ENCODE peak calls at places on chromosomes 6 and 20, in five cellular contexts. One of them, this sample, is unnamed.

GRCh38 chr6:130178692-130179091 is 44.1 kb downstream of the SAMD3 start:
- DNase-seq in GM06990: no peak
- DNase-seq in EH: peak; percentile 88
- DNase-seq in CD8-positive, alpha-beta memory T cell: no peak
- DNase-seq in Ammon's horn: no peak
- DNase-seq in this sample: no peak

GRCh38 chr6:161095916-161096315 is 104.3 kb downstream of the MAP3K4 start:
- DNase-seq in CD8-positive, alpha-beta memory T cell: no peak
- DNase-seq in Ammon's horn: no peak
- DNase-seq in EH: no peak
- DNase-seq in GM06990: no peak
- DNase-seq in this sample: no peak

GRCh38 chr20:35663813-35664543 is 722 bp downstream of the CPNE1 start:
- DNase-seq in EH: peak; percentile 33
- DNase-seq in Ammon's horn: peak; percentile 56
- DNase-seq in GM06990: peak; percentile 63
- DNase-seq in CD8-positive, alpha-beta memory T cell: peak; percentile 84
- DNase-seq in this sample: peak; percentile 57

GRCh38 chr6:155270566-155271091 is 6.8 kb downstream of the CLDN20 start:
- DNase-seq in CD8-positive, alpha-beta memory T cell: no peak
- DNase-seq in GM06990: no peak
- DNase-seq in EH: no peak
- DNase-seq in Ammon's horn: peak; percentile 45
- DNase-seq in this sample: no peak

GRCh38 chr6:112038268-112038667 is 15.6 kb upstream of the CCN6 start:
- DNase-seq in GM06990: no peak
- DNase-seq in CD8-positive, alpha-beta memory T cell: no peak
- DNase-seq in EH: peak; percentile 15
- DNase-seq in Ammon's horn: no peak
- DNase-seq in this sample: no peak

GRCh38 chr6:108661430-108661829 is 100.7 kb downstream of the FOXO3 start:
- DNase-seq in CD8-positive, alpha-beta memory T cell: no peak
- DNase-seq in GM06990: no peak
- DNase-seq in Ammon's horn: no peak
- DNase-seq in EH: peak; percentile 57
- DNase-seq in this sample: no peak

GRCh38 chr6:148760568-148761531 is 14.0 kb downstream of the UST start:
- DNase-seq in EH: peak; percentile 95
- DNase-seq in CD8-positive, alpha-beta memory T cell: peak; percentile 77
- DNase-seq in GM06990: peak; percentile 88
- DNase-seq in Ammon's horn: peak; percentile 81
- DNase-seq in this sample: peak; percentile 61

GRCh38 chr6:79672631-79673065 is 41.5 kb downstream of the SH3BGRL2 start:
- DNase-seq in GM06990: no peak
- DNase-seq in CD8-positive, alpha-beta memory T cell: no peak
- DNase-seq in EH: peak; percentile 24
- DNase-seq in Ammon's horn: no peak
- DNase-seq in this sample: no peak

GRCh38 chr20:47546184-47547033 is 44.7 kb downstream of the NCOA3 start:
- DNase-seq in Ammon's horn: no peak
- DNase-seq in CD8-positive, alpha-beta memory T cell: no peak
- DNase-seq in GM06990: no peak
- DNase-seq in EH: peak; percentile 94
- DNase-seq in this sample: no peak

GRCh38 chr6:170209354-170210025 is 81.4 kb downstream of the DLL1 start:
- DNase-seq in CD8-positive, alpha-beta memory T cell: peak; percentile 36
- DNase-seq in EH: no peak
- DNase-seq in Ammon's horn: no peak
- DNase-seq in GM06990: no peak
- DNase-seq in this sample: peak; percentile 36

GRCh38 chr6:158445426-158446085 is 114.3 kb upstream of the TMEM181 start:
- DNase-seq in EH: peak; percentile 21
- DNase-seq in Ammon's horn: no peak
- DNase-seq in GM06990: no peak
- DNase-seq in CD8-positive, alpha-beta memory T cell: no peak
- DNase-seq in this sample: no peak

GRCh38 chr6:52419809-52420667 is at the start of gene EFHC1:
- DNase-seq in Ammon's horn: peak; percentile 99
- DNase-seq in GM06990: peak; percentile 97
- DNase-seq in CD8-positive, alpha-beta memory T cell: peak; percentile 99
- DNase-seq in EH: peak; percentile 98
- DNase-seq in this sample: peak; percentile 95

GRCh38 chr6:165663283-165663735 is 268 bp upstream of the PDE10A start:
- DNase-seq in EH: no peak
- DNase-seq in CD8-positive, alpha-beta memory T cell: no peak
- DNase-seq in Ammon's horn: no peak
- DNase-seq in GM06990: no peak
- DNase-seq in this sample: peak; percentile 43

GRCh38 chr6:156662025-156662445 is 115.1 kb upstream of the ARID1B start:
- DNase-seq in CD8-positive, alpha-beta memory T cell: no peak
- DNase-seq in EH: peak; percentile 83
- DNase-seq in Ammon's horn: no peak
- DNase-seq in GM06990: no peak
- DNase-seq in this sample: no peak

GRCh38 chr20:4076671-4077070 is 61.3 kb upstream of the RNF24 start:
- DNase-seq in GM06990: no peak
- DNase-seq in CD8-positive, alpha-beta memory T cell: no peak
- DNase-seq in Ammon's horn: no peak
- DNase-seq in EH: peak; percentile 87
- DNase-seq in this sample: no peak

GRCh38 chr20:58721951-58722371 is 29.4 kb downstream of the NPEPL1 start:
- DNase-seq in GM06990: no peak
- DNase-seq in CD8-positive, alpha-beta memory T cell: no peak
- DNase-seq in EH: peak; percentile 7
- DNase-seq in Ammon's horn: peak; percentile 7
- DNase-seq in this sample: no peak

GRCh38 chr20:37863289-37863688 is 39.6 kb upstream of the VSTM2L start:
- DNase-seq in GM06990: no peak
- DNase-seq in Ammon's horn: no peak
- DNase-seq in EH: no peak
- DNase-seq in CD8-positive, alpha-beta memory T cell: no peak
- DNase-seq in this sample: no peak

GRCh38 chr20:24470782-24471582 is 1.6 kb downstream of the SYNDIG1 start:
- DNase-seq in EH: no peak
- DNase-seq in GM06990: no peak
- DNase-seq in Ammon's horn: peak; percentile 74
- DNase-seq in CD8-positive, alpha-beta memory T cell: no peak
- DNase-seq in this sample: no peak

GRCh38 chr20:58223358-58223941 is 5.0 kb downstream of the ANKRD60 start:
- DNase-seq in Ammon's horn: no peak
- DNase-seq in CD8-positive, alpha-beta memory T cell: no peak
- DNase-seq in EH: no peak
- DNase-seq in GM06990: no peak
- DNase-seq in this sample: no peak

GRCh38 chr20:62607366-62608217 is 34.7 kb upstream of the SLCO4A1 start:
- DNase-seq in Ammon's horn: no peak
- DNase-seq in GM06990: no peak
- DNase-seq in CD8-positive, alpha-beta memory T cell: no peak
- DNase-seq in EH: no peak
- DNase-seq in this sample: no peak

GRCh38 chr6:16949696-16950095 is 152.2 kb upstream of the STMND1 start:
- DNase-seq in Ammon's horn: no peak
- DNase-seq in EH: peak; percentile 91
- DNase-seq in GM06990: no peak
- DNase-seq in CD8-positive, alpha-beta memory T cell: no peak
- DNase-seq in this sample: no peak

GRCh38 chr6:143027058-143027457 is 33.6 kb upstream of the AIG1 start:
- DNase-seq in EH: peak; percentile 40
- DNase-seq in CD8-positive, alpha-beta memory T cell: peak; percentile 51
- DNase-seq in GM06990: no peak
- DNase-seq in Ammon's horn: peak; percentile 44
- DNase-seq in this sample: no peak

GRCh38 chr6:43910149-43910637 is 140.2 kb downstream of the VEGFA start:
- DNase-seq in GM06990: no peak
- DNase-seq in CD8-positive, alpha-beta memory T cell: no peak
- DNase-seq in Ammon's horn: no peak
- DNase-seq in EH: no peak
- DNase-seq in this sample: no peak

GRCh38 chr6:94478178-94479140 is 1059.1 kb upstream of the EPHA7 start:
- DNase-seq in GM06990: no peak
- DNase-seq in CD8-positive, alpha-beta memory T cell: no peak
- DNase-seq in Ammon's horn: peak; percentile 5
- DNase-seq in EH: no peak
- DNase-seq in this sample: no peak

GRCh38 chr6:157150076-157150475 is 173.2 kb downstream of the TMEM242 start:
- DNase-seq in Ammon's horn: no peak
- DNase-seq in GM06990: no peak
- DNase-seq in EH: no peak
- DNase-seq in CD8-positive, alpha-beta memory T cell: no peak
- DNase-seq in this sample: no peak

GRCh38 chr6:157218371-157219198 is 104.7 kb downstream of the TMEM242 start:
- DNase-seq in GM06990: no peak
- DNase-seq in CD8-positive, alpha-beta memory T cell: no peak
- DNase-seq in Ammon's horn: no peak
- DNase-seq in EH: no peak
- DNase-seq in this sample: no peak

GRCh38 chr6:84618046-84618752 is 146.2 kb downstream of the TBX18 start:
- DNase-seq in CD8-positive, alpha-beta memory T cell: no peak
- DNase-seq in Ammon's horn: no peak
- DNase-seq in GM06990: no peak
- DNase-seq in EH: peak; percentile 94
- DNase-seq in this sample: no peak

GRCh38 chr6:108767418-108768175 is 80.6 kb upstream of the ARMC2 start:
- DNase-seq in CD8-positive, alpha-beta memory T cell: no peak
- DNase-seq in Ammon's horn: no peak
- DNase-seq in EH: no peak
- DNase-seq in GM06990: no peak
- DNase-seq in this sample: no peak

GRCh38 chr6:32669240-32669639 is 2.8 kb upstream of the HLA-DQB1 start:
- DNase-seq in Ammon's horn: no peak
- DNase-seq in EH: no peak
- DNase-seq in GM06990: no peak
- DNase-seq in CD8-positive, alpha-beta memory T cell: no peak
- DNase-seq in this sample: no peak